ENCODE peak calls at places on chromosome 7, in four cellular contexts. Z is occipital lobe, J is NCI-H1417, N is glutamatergic neuron. S is an unnamed sample.

GRCh38 chr7:97959046-97959445 is 30.9 kb downstream of the OCM2 start:
- DNase-seq in Z (no peak), J (no peak), N (no peak), S (no peak)

GRCh38 chr7:70183278-70183677 is 585.0 kb downstream of the AUTS2 start:
- DNase-seq in N (no peak), J (no peak), Z (no peak), S (no peak)

GRCh38 chr7:51289608-51290370 is 26.8 kb downstream of the COBL start:
- DNase-seq in J (peak; percentile 21), Z (no peak), N (no peak), S (no peak)

GRCh38 chr7:636396-636795 is 90.1 kb upstream of the DNAAF5 start:
- DNase-seq in Z (no peak), N (peak; percentile 48), J (no peak), S (no peak)

GRCh38 chr7:158611541-158611940 is 23.9 kb upstream of the PTPRN2 start:
- DNase-seq in N (no peak), J (no peak), Z (no peak), S (no peak)

GRCh38 chr7:50202052-50202555 is 102.4 kb upstream of the IKZF1 start:
- DNase-seq in Z (no peak), J (no peak), N (no peak), S (no peak)

GRCh38 chr7:99679032-99679399 is 780 bp downstream of the CYP3A5 start:
- DNase-seq in J (no peak), N (no peak), Z (no peak), S (no peak)

GRCh38 chr7:107874605-107875446 is 16.2 kb upstream of the DLD start:
- DNase-seq in N (no peak), J (peak; percentile 65), Z (no peak), S (peak; percentile 72)